ENCODE peak calls at places on chromosome 4, in six cellular contexts. F, Z, O, S, X and T are unnamed samples.

GRCh38 chr4:148151797-148152196 is 290.4 kb downstream of the NR3C2 start:
- DNase-seq in F (no peak), O (no peak), S (no peak), Z (no peak), X (no peak), T (no peak)

GRCh38 chr4:134773497-134774000 is 572.0 kb upstream of the PABPC4L start:
- DNase-seq in S (no peak), X (no peak), F (no peak), Z (no peak), O (no peak), T (no peak)

GRCh38 chr4:3683744-3684421 is 82.3 kb upstream of the ADRA2C start:
- DNase-seq in S (no peak), X (peak; percentile 53), O (no peak), Z (no peak), F (no peak), T (no peak)

GRCh38 chr4:163755013-163755412 is 260.5 kb downstream of the TMA16 start:
- DNase-seq in X (no peak), O (no peak), F (no peak), S (peak; percentile 3), Z (peak; percentile 16), T (no peak)

GRCh38 chr4:155854597-155855226 is 11.4 kb downstream of the ASIC5 start:
- DNase-seq in Z (peak; percentile 53), O (no peak), X (no peak), F (peak; percentile 38), S (peak; percentile 11), T (no peak)

GRCh38 chr4:99447513-99447912 is 12.4 kb upstream of the ADH7 start:
- DNase-seq in Z (no peak), S (no peak), O (no peak), X (no peak), F (no peak), T (no peak)

GRCh38 chr4:7206385-7206784 is 14.0 kb downstream of the SORCS2 start:
- DNase-seq in Z (peak; percentile 80), S (no peak), X (peak; percentile 79), O (no peak), F (no peak), T (no peak)

GRCh38 chr4:141501931-141502330 is 134.5 kb upstream of the IL15 start:
- DNase-seq in X (no peak), F (no peak), S (no peak), O (no peak), Z (peak; percentile 18), T (no peak)

GRCh38 chr4:1239141-1239948 is 9.6 kb downstream of the CTBP1 start:
- DNase-seq in X (peak; percentile 57), O (no peak), F (no peak), S (no peak), Z (no peak), T (peak; percentile 13)

GRCh38 chr4:77215107-77215506 is 58.1 kb downstream of the CCNG2 start:
- DNase-seq in F (no peak), O (no peak), Z (no peak), X (no peak), S (no peak), T (no peak)

GRCh38 chr4:6758732-6759131 is 23.8 kb upstream of the KIAA0232 start:
- DNase-seq in F (no peak), Z (no peak), S (no peak), O (no peak), X (no peak), T (no peak)

GRCh38 chr4:65623509-65623908 is 46.8 kb downstream of the EPHA5 start:
- DNase-seq in O (no peak), Z (peak; percentile 82), F (no peak), X (no peak), S (peak; percentile 11), T (no peak)

GRCh38 chr4:114349543-114350175 is 248.9 kb upstream of the UGT8 start:
- DNase-seq in Z (no peak), X (no peak), F (no peak), S (no peak), O (no peak), T (no peak)

GRCh38 chr4:102268355-102268754 is 76.9 kb downstream of the SLC39A8 start:
- DNase-seq in S (no peak), X (no peak), O (no peak), Z (no peak), F (no peak), T (no peak)

GRCh38 chr4:48472794-48473193 is 10.3 kb upstream of the SLC10A4 start:
- DNase-seq in S (no peak), F (no peak), Z (no peak), X (no peak), O (no peak), T (no peak)

GRCh38 chr4:54231419-54232150 is 2.5 kb downstream of the PDGFRA start:
- DNase-seq in Z (peak; percentile 6), S (no peak), X (peak; percentile 91), O (no peak), F (no peak), T (peak; percentile 22)

GRCh38 chr4:122827258-122827887 is 742 bp downstream of the FGF2 start:
- DNase-seq in O (no peak), S (no peak), Z (peak; percentile 20), F (no peak), X (peak; percentile 75), T (peak; percentile 85)

GRCh38 chr4:971670-972500 is 1.5 kb downstream of the DGKQ start:
- DNase-seq in X (no peak), Z (no peak), O (no peak), S (no peak), F (no peak), T (no peak)

GRCh38 chr4:40241936-40242590 is 45.2 kb downstream of the RHOH start:
- DNase-seq in S (no peak), O (no peak), F (no peak), Z (no peak), X (no peak), T (no peak)

GRCh38 chr4:83208776-83209365 is 75.7 kb downstream of the COQ2 start:
- DNase-seq in Z (no peak), S (no peak), X (no peak), O (no peak), F (no peak), T (no peak)

GRCh38 chr4:145481164-145481941 is at the start of gene SMAD1:
- DNase-seq in F (peak; percentile 83), S (peak; percentile 53), Z (peak; percentile 76), O (no peak), X (peak; percentile 92), T (peak; percentile 72)

GRCh38 chr4:39947415-39947814 is 30.3 kb downstream of the PDS5A start:
- DNase-seq in O (no peak), F (no peak), X (no peak), S (no peak), Z (no peak), T (no peak)

GRCh38 chr4:28555851-28556250 is 1695.2 kb downstream of the STIM2 start:
- DNase-seq in F (no peak), O (no peak), Z (no peak), S (no peak), X (no peak), T (no peak)

GRCh38 chr4:37685726-37686372 is 327 bp downstream of the RELL1 start:
- DNase-seq in F (peak; percentile 11), Z (peak; percentile 26), O (no peak), X (peak; percentile 80), S (no peak), T (no peak)

GRCh38 chr4:3387943-3388348 is 53.8 kb upstream of the HGFAC start:
- DNase-seq in O (no peak), X (peak; percentile 95), F (no peak), Z (peak; percentile 45), S (no peak), T (peak; percentile 56)